ENCODE peak calls at places on chromosomes 2 and 18, in six cellular contexts. D is IMR-90, L is B cell, Q is endothelial cell, M is lower lobe of right lung, I is AG04449. U is an unnamed sample.

GRCh38 chr2:240142859-240143258 is 2.4 kb upstream of the OTOS start:
- DNase-seq in D (no peak), L (no peak), Q (no peak), M (peak; percentile 29), I (no peak), U (no peak)

GRCh38 chr18:69648486-69648885 is 247.8 kb downstream of the DOK6 start:
- DNase-seq in D (no peak), L (no peak), Q (no peak), M (no peak), I (no peak), U (no peak)

GRCh38 chr2:18299423-18300212 is 260.8 kb downstream of the RDH14 start:
- DNase-seq in D (peak; percentile 96), L (no peak), Q (peak; percentile 15), M (no peak), I (peak; percentile 84), U (no peak)

GRCh38 chr2:176081993-176082884 is 1.5 kb downstream of the EVX2 start:
- DNase-seq in D (no peak), L (no peak), Q (peak; percentile 41), M (no peak), I (no peak), U (no peak)

GRCh38 chr2:28395334-28396061 is 2.8 kb downstream of the FOSL2 start:
- DNase-seq in D (peak; percentile 56), L (no peak), Q (no peak), M (peak; percentile 78), I (no peak), U (no peak)

GRCh38 chr18:35220424-35220823 is 20.4 kb upstream of the ZNF397 start:
- DNase-seq in D (no peak), L (no peak), Q (no peak), M (no peak), I (no peak), U (no peak)

GRCh38 chr18:2570772-2571199 is 519 bp downstream of the METTL4 start:
- DNase-seq in D (peak; percentile 64), L (no peak), Q (peak; percentile 66), M (peak; percentile 82), I (peak; percentile 16), U (no peak)

GRCh38 chr2:150255528-150255927 is 231.9 kb downstream of the RND3 start:
- DNase-seq in D (peak; percentile 89), L (no peak), Q (no peak), M (no peak), I (no peak), U (no peak)

GRCh38 chr2:30385327-30385726 is 61.7 kb upstream of the LCLAT1 start:
- DNase-seq in D (peak; percentile 63), L (no peak), Q (peak; percentile 70), M (no peak), I (no peak), U (no peak)

GRCh38 chr18:33101316-33101715 is 328.5 kb upstream of the KLHL14 start:
- DNase-seq in D (no peak), L (no peak), Q (no peak), M (no peak), I (no peak), U (no peak)

GRCh38 chr18:50401888-50402287 is 27.0 kb downstream of the SKA1 start:
- DNase-seq in D (peak; percentile 7), L (no peak), Q (no peak), M (peak; percentile 63), I (no peak), U (no peak)

GRCh38 chr18:50399582-50399981 is 24.7 kb downstream of the SKA1 start:
- DNase-seq in D (no peak), L (no peak), Q (no peak), M (no peak), I (no peak), U (no peak)

GRCh38 chr18:50398947-50399346 is 24.1 kb downstream of the SKA1 start:
- DNase-seq in D (no peak), L (no peak), Q (no peak), M (no peak), I (no peak), U (no peak)

GRCh38 chr18:50398099-50398498 is 23.3 kb downstream of the SKA1 start:
- DNase-seq in D (no peak), L (no peak), Q (no peak), M (no peak), I (no peak), U (no peak)

GRCh38 chr18:50401334-50401733 is 26.5 kb downstream of the SKA1 start:
- DNase-seq in D (no peak), L (no peak), Q (no peak), M (no peak), I (no peak), U (no peak)
- TF ChIP-seq CTCF in D (no peak), L (no peak), Q (no peak), M (no peak), I (no peak), U (no peak)

GRCh38 chr2:233031556-233032500 is 644 bp upstream of the NEU2 start:
- DNase-seq in D (no peak), L (no peak), Q (no peak), M (no peak), I (no peak), U (no peak)
- TF ChIP-seq CTCF in D (no peak), L (no peak), Q (no peak), M (no peak), I (no peak), U (no peak)

DNA sequence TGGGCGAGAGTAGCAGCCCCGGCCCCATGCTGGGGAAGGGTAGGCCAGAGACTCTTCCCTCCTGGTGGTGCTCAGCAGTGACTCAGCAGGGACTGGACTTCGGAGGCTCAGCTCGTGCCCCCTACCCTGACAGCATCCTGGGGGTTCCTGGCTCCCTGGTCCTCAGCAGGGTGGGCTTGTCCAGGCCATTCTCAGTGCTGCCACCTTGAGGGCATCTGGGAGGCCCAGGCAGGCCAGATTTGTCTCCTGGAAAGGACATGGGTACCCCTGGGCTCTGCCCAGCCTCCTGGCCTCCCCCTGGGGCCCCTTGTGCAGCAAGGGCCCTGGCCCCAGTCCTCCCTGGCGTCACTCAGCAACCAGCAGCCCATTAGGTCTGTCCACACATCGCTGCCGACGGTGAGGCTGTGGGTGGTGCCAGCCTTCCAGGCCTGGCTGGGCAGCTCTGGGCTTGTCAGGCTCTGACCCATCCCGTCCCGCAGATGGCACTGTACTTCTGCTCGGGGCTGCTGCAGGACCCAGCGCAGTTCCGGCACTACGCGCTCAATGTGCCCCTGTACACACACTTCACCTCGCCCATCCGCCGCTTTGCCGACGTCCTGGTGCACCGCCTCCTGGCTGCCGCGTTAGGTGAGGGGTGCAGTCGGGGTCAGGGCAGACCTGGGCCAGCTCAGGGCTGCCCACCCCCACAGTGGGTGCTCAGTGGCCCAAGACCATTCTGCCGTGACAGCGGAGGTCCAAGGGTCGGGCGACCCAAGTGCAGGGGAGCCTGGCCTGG is 45.0 kb upstream of the ALPP start:
- DNase-seq in D (no peak), L (no peak), Q (peak; percentile 72), M (peak; percentile 42), I (no peak), U (no peak)
- TF ChIP-seq CTCF in D (peak; percentile 38), L (no peak), Q (no peak), M (peak; percentile 16), I (peak; percentile 67), U (peak; percentile 50)

DNA sequence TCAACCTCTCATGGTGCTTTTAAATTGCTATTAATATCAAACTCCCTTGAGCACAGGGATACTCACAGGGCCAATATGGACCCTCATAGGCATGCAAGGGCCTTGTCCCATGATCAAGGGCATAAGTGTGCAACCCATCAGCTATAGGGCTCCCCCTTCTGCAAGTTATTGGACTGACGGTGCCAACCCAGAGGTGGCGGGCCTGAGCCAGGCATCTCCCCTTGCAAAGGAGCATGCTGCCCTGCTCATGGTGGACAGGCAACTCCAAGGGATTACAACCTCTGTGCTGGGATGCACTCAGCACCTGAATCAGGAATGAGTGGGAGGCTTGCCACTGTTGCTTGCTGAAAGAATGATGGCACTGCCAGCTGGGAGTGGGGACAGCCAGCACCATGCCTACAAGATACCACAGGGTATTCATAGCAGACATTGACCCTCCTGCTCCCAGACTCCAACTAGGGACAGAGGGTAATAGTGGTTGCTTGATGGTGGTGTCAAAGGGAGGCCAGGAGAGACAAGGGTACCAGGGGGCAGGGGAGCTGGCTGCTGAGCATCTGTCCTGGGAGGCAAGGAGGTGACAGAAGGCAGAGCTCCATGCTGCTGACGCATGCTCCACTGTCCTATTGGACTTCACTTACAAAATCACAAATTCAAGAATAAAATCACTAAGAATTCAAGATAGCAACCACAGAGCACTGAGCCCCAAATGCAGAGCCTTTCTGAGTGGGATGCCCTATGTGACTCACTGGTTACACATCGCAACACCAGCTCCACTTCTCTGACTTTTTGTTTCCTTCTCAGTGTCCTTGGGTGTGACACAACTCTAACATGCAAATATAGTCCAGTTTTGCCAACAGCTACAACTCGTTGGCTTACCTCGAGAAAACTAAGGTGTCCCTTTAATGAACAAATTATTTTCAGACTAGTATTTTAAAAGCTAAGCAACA is 157.1 kb upstream of the CCDC150 start:
- DNase-seq in D (peak; percentile 55), L (no peak), Q (no peak), M (no peak), I (no peak), U (no peak)
- TF ChIP-seq CTCF in D (no peak), L (no peak), Q (no peak), M (no peak), I (no peak), U (peak; percentile 2)

GRCh38 chr2:114122861-114123391 is 233.0 kb downstream of the ACTR3 start:
- DNase-seq in D (no peak), L (no peak), Q (no peak), M (no peak), I (no peak), U (no peak)

GRCh38 chr2:114127372-114127771 is 237.5 kb downstream of the ACTR3 start:
- DNase-seq in D (peak; percentile 42), L (no peak), Q (no peak), M (no peak), I (no peak), U (no peak)

GRCh38 chr2:114128725-114129124 is 238.8 kb downstream of the ACTR3 start:
- DNase-seq in D (no peak), L (no peak), Q (no peak), M (no peak), I (no peak), U (no peak)

GRCh38 chr2:114123925-114124324 is 234.0 kb downstream of the ACTR3 start:
- DNase-seq in D (no peak), L (no peak), Q (no peak), M (no peak), I (no peak), U (no peak)

GRCh38 chr2:114128255-114128654 is 238.4 kb downstream of the ACTR3 start:
- DNase-seq in D (no peak), L (no peak), Q (no peak), M (no peak), I (no peak), U (no peak)
- TF ChIP-seq CTCF in D (no peak), L (no peak), Q (no peak), M (no peak), I (no peak), U (no peak)

GRCh38 chr2:238754259-238754658 is 93.6 kb upstream of the TWIST2 start:
- DNase-seq in D (no peak), L (no peak), Q (no peak), M (no peak), I (no peak), U (no peak)
- TF ChIP-seq CTCF in D (no peak), L (no peak), Q (no peak), M (no peak), I (no peak), U (peak; percentile 17)

U was measured in GM12864.